ENCODE peak calls at places on chromosome 20, in six cellular contexts. One of them, this sample, is unnamed.

GRCh38 chr20:23019403-23019802 is 15.7 kb upstream of the SSTR4 start:
- DNase-seq in RWPE1: no peak
- DNase-seq in lung: no peak
- DNase-seq in fibroblast of lung: no peak
- DNase-seq in heart left ventricle: no peak
- DNase-seq in neural progenitor cell: no peak
- DNase-seq in this sample: no peak

GRCh38 chr20:44081476-44081875 is 105.5 kb downstream of the JPH2 start:
- DNase-seq in RWPE1: no peak
- DNase-seq in lung: no peak
- DNase-seq in fibroblast of lung: no peak
- DNase-seq in heart left ventricle: no peak
- DNase-seq in neural progenitor cell: no peak
- DNase-seq in this sample: no peak

GRCh38 chr20:16607364-16608264 is 34.4 kb upstream of the KIF16B start:
- DNase-seq in RWPE1: no peak
- DNase-seq in lung: no peak
- DNase-seq in fibroblast of lung: no peak
- DNase-seq in heart left ventricle: no peak
- DNase-seq in neural progenitor cell: no peak
- DNase-seq in this sample: no peak

GRCh38 chr20:64148581-64148980 is 15.7 kb upstream of the MYT1 start:
- DNase-seq in RWPE1: no peak
- DNase-seq in lung: no peak
- DNase-seq in fibroblast of lung: no peak
- DNase-seq in heart left ventricle: no peak
- DNase-seq in neural progenitor cell: no peak
- DNase-seq in this sample: no peak

GRCh38 chr20:52754366-52754765 is 217.8 kb upstream of the TSHZ2 start:
- DNase-seq in RWPE1: no peak
- DNase-seq in lung: no peak
- DNase-seq in fibroblast of lung: peak; percentile 25
- DNase-seq in heart left ventricle: no peak
- DNase-seq in neural progenitor cell: no peak
- DNase-seq in this sample: no peak

GRCh38 chr20:6450841-6451240 is 316.6 kb upstream of the BMP2 start:
- DNase-seq in RWPE1: no peak
- DNase-seq in lung: no peak
- DNase-seq in fibroblast of lung: no peak
- DNase-seq in heart left ventricle: no peak
- DNase-seq in neural progenitor cell: no peak
- DNase-seq in this sample: no peak

GRCh38 chr20:36301359-36302119 is 4.6 kb upstream of the DLGAP4 start:
- DNase-seq in RWPE1: no peak
- DNase-seq in lung: no peak
- DNase-seq in fibroblast of lung: no peak
- DNase-seq in heart left ventricle: no peak
- DNase-seq in neural progenitor cell: no peak
- DNase-seq in this sample: no peak

GRCh38 chr20:40493551-40493950 is 195.5 kb downstream of the MAFB start:
- DNase-seq in RWPE1: peak; percentile 84
- DNase-seq in lung: no peak
- DNase-seq in fibroblast of lung: no peak
- DNase-seq in heart left ventricle: no peak
- DNase-seq in neural progenitor cell: no peak
- DNase-seq in this sample: no peak

GRCh38 chr20:49851234-49851755 is 38.7 kb downstream of the SLC9A8 start:
- DNase-seq in RWPE1: no peak
- DNase-seq in lung: no peak
- DNase-seq in fibroblast of lung: no peak
- DNase-seq in heart left ventricle: no peak
- DNase-seq in neural progenitor cell: no peak
- DNase-seq in this sample: no peak

GRCh38 chr20:32477594-32478512 is 107.3 kb downstream of the NOL4L start:
- DNase-seq in RWPE1: no peak
- DNase-seq in lung: no peak
- DNase-seq in fibroblast of lung: no peak
- DNase-seq in heart left ventricle: no peak
- DNase-seq in neural progenitor cell: no peak
- DNase-seq in this sample: no peak
- H3K27ac ChIP-seq in RWPE1: peak overlapping the region; percentile 93
- H3K27ac ChIP-seq in lung: no peak overlapping the region
- H3K27ac ChIP-seq in fibroblast of lung: no peak overlapping the region
- H3K27ac ChIP-seq in heart left ventricle: no peak overlapping the region
- H3K27ac ChIP-seq in neural progenitor cell: no peak overlapping the region
- H3K27ac ChIP-seq in this sample: peak overlapping the region; percentile 91

GRCh38 chr20:62282877-62283503 is 19.8 kb upstream of the ADRM1 start:
- DNase-seq in RWPE1: no peak
- DNase-seq in lung: no peak
- DNase-seq in fibroblast of lung: peak; percentile 24
- DNase-seq in heart left ventricle: peak; percentile 86
- DNase-seq in neural progenitor cell: no peak
- DNase-seq in this sample: no peak

GRCh38 chr20:62282103-62282502 is 20.7 kb upstream of the ADRM1 start:
- DNase-seq in RWPE1: no peak
- DNase-seq in lung: no peak
- DNase-seq in fibroblast of lung: no peak
- DNase-seq in heart left ventricle: no peak
- DNase-seq in neural progenitor cell: no peak
- DNase-seq in this sample: no peak

GRCh38 chr20:62284448-62284847 is 18.3 kb upstream of the ADRM1 start:
- DNase-seq in RWPE1: no peak
- DNase-seq in lung: no peak
- DNase-seq in fibroblast of lung: no peak
- DNase-seq in heart left ventricle: no peak
- DNase-seq in neural progenitor cell: no peak
- DNase-seq in this sample: no peak

GRCh38 chr20:62280303-62280702 is 22.5 kb upstream of the ADRM1 start:
- DNase-seq in RWPE1: no peak
- DNase-seq in lung: no peak
- DNase-seq in fibroblast of lung: no peak
- DNase-seq in heart left ventricle: no peak
- DNase-seq in neural progenitor cell: no peak
- DNase-seq in this sample: no peak

DNA sequence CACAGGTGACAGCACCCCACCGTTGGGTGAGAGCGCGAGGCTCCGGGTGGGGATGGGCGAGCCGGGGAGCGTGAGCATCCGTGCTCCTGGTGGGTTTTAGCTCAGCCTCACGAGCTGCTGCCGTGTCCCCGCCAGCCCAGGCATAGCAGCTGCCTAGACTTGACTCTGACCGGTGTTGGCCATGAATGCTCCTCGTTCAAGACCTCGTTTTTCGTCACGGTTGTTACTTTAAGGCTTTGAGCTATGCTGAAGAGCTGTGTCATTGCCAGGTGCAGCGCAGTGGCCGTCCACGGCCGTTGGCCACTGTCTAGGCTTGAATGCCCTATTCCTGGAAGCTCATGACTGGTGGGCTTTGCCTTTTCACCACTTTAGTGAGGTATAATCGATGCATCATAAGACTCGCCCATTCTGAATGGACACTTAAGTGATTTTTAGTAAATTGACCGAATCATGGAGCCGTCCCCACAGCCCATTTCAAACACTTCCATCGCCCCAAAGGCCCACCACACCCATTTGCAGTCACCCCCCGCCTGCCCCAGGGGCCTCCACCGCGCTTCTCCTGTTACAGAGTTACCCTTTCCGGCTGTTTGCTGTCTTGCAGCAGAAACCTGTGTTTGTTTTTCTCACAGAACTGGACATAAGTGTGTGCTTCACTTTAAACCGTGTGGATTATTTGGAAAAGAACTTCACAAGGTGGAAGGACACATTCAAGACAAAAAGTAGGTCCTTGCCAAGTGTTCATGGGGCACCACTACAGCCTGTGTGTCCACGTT is 21.4 kb upstream of the ADRM1 start:
- DNase-seq in RWPE1: no peak
- DNase-seq in lung: no peak
- DNase-seq in fibroblast of lung: no peak
- DNase-seq in heart left ventricle: no peak
- DNase-seq in neural progenitor cell: no peak
- DNase-seq in this sample: no peak
- H3K27ac ChIP-seq in RWPE1: no peak overlapping the region
- H3K27ac ChIP-seq in lung: no peak overlapping the region
- H3K27ac ChIP-seq in fibroblast of lung: no peak overlapping the region
- H3K27ac ChIP-seq in heart left ventricle: no peak overlapping the region
- H3K27ac ChIP-seq in neural progenitor cell: no peak overlapping the region
- H3K27ac ChIP-seq in this sample: no peak overlapping the region

GRCh38 chr20:3934628-3935027 is 45.4 kb downstream of the PANK2 start:
- DNase-seq in RWPE1: no peak
- DNase-seq in lung: no peak
- DNase-seq in fibroblast of lung: peak; percentile 46
- DNase-seq in heart left ventricle: peak; percentile 49
- DNase-seq in neural progenitor cell: no peak
- DNase-seq in this sample: peak; percentile 67
- H3K27ac ChIP-seq in RWPE1: no peak overlapping the region
- H3K27ac ChIP-seq in lung: no peak overlapping the region
- H3K27ac ChIP-seq in fibroblast of lung: peak overlapping the region; percentile 46
- H3K27ac ChIP-seq in heart left ventricle: no peak overlapping the region
- H3K27ac ChIP-seq in neural progenitor cell: no peak overlapping the region
- H3K27ac ChIP-seq in this sample: peak overlapping the region; percentile 86

GRCh38 chr20:51398083-51398482 is 144.4 kb downstream of the NFATC2 start:
- DNase-seq in RWPE1: no peak
- DNase-seq in lung: no peak
- DNase-seq in fibroblast of lung: no peak
- DNase-seq in heart left ventricle: no peak
- DNase-seq in neural progenitor cell: no peak
- DNase-seq in this sample: no peak
- H3K27ac ChIP-seq in RWPE1: no peak overlapping the region
- H3K27ac ChIP-seq in lung: no peak overlapping the region
- H3K27ac ChIP-seq in fibroblast of lung: no peak overlapping the region
- H3K27ac ChIP-seq in heart left ventricle: no peak overlapping the region
- H3K27ac ChIP-seq in neural progenitor cell: no peak overlapping the region
- H3K27ac ChIP-seq in this sample: no peak overlapping the region

DNA sequence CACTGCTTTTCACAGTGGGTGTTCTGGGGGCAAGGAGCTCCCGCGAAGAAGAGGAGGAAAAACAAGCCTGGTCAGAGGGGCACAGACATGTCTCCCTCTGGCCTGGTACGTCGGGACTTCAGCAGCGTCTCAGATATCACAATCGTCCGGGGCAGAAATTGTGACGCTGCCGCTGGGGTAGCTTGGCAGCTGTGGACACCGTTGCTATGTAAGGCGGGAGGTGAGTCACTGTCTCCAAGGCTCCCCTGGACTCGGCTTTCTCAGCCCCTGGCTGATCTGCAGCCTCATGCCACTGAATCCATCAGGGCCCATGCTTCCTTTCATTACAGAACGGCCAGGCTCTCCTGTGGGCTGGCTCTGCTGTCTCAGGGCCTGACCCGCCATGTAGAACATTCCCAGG is 98.7 kb downstream of the SULF2 start:
- DNase-seq in RWPE1: no peak
- DNase-seq in lung: no peak
- DNase-seq in fibroblast of lung: peak; percentile 26
- DNase-seq in heart left ventricle: no peak
- DNase-seq in neural progenitor cell: no peak
- DNase-seq in this sample: no peak
- H3K27ac ChIP-seq in RWPE1: peak overlapping the region; percentile 35
- H3K27ac ChIP-seq in lung: no peak overlapping the region
- H3K27ac ChIP-seq in fibroblast of lung: no peak overlapping the region
- H3K27ac ChIP-seq in heart left ventricle: no peak overlapping the region
- H3K27ac ChIP-seq in neural progenitor cell: no peak overlapping the region
- H3K27ac ChIP-seq in this sample: no peak overlapping the region

GRCh38 chr20:20926222-20926905 is 179.8 kb downstream of the LINC00237 start:
- DNase-seq in RWPE1: no peak
- DNase-seq in lung: no peak
- DNase-seq in fibroblast of lung: no peak
- DNase-seq in heart left ventricle: no peak
- DNase-seq in neural progenitor cell: peak; percentile 25
- DNase-seq in this sample: peak; percentile 46
- H3K27ac ChIP-seq in RWPE1: no peak overlapping the region
- H3K27ac ChIP-seq in lung: no peak overlapping the region
- H3K27ac ChIP-seq in fibroblast of lung: no peak overlapping the region
- H3K27ac ChIP-seq in heart left ventricle: no peak overlapping the region
- H3K27ac ChIP-seq in neural progenitor cell: no peak overlapping the region
- H3K27ac ChIP-seq in this sample: no peak overlapping the region

GRCh38 chr20:57434390-57434700 is 43.1 kb downstream of the RBM38 start:
- DNase-seq in RWPE1: no peak
- DNase-seq in lung: no peak
- DNase-seq in fibroblast of lung: no peak
- DNase-seq in heart left ventricle: no peak
- DNase-seq in neural progenitor cell: peak; percentile 36
- DNase-seq in this sample: no peak
- H3K27ac ChIP-seq in RWPE1: no peak overlapping the region
- H3K27ac ChIP-seq in lung: no peak overlapping the region
- H3K27ac ChIP-seq in fibroblast of lung: no peak overlapping the region
- H3K27ac ChIP-seq in heart left ventricle: no peak overlapping the region
- H3K27ac ChIP-seq in neural progenitor cell: no peak overlapping the region
- H3K27ac ChIP-seq in this sample: no peak overlapping the region

GRCh38 chr20:38673731-38674177 is 50.5 kb upstream of the SLC32A1 start:
- DNase-seq in RWPE1: no peak
- DNase-seq in lung: no peak
- DNase-seq in fibroblast of lung: no peak
- DNase-seq in heart left ventricle: no peak
- DNase-seq in neural progenitor cell: peak; percentile 49
- DNase-seq in this sample: no peak

GRCh38 chr20:38673261-38673660 is 51.0 kb upstream of the SLC32A1 start:
- DNase-seq in RWPE1: no peak
- DNase-seq in lung: no peak
- DNase-seq in fibroblast of lung: no peak
- DNase-seq in heart left ventricle: no peak
- DNase-seq in neural progenitor cell: no peak
- DNase-seq in this sample: no peak

GRCh38 chr20:38672504-38672903 is 51.8 kb upstream of the SLC32A1 start:
- DNase-seq in RWPE1: no peak
- DNase-seq in lung: no peak
- DNase-seq in fibroblast of lung: no peak
- DNase-seq in heart left ventricle: no peak
- DNase-seq in neural progenitor cell: no peak
- DNase-seq in this sample: no peak

GRCh38 chr20:38676576-38676975 is 47.7 kb upstream of the SLC32A1 start:
- DNase-seq in RWPE1: no peak
- DNase-seq in lung: no peak
- DNase-seq in fibroblast of lung: no peak
- DNase-seq in heart left ventricle: no peak
- DNase-seq in neural progenitor cell: no peak
- DNase-seq in this sample: no peak

DNA sequence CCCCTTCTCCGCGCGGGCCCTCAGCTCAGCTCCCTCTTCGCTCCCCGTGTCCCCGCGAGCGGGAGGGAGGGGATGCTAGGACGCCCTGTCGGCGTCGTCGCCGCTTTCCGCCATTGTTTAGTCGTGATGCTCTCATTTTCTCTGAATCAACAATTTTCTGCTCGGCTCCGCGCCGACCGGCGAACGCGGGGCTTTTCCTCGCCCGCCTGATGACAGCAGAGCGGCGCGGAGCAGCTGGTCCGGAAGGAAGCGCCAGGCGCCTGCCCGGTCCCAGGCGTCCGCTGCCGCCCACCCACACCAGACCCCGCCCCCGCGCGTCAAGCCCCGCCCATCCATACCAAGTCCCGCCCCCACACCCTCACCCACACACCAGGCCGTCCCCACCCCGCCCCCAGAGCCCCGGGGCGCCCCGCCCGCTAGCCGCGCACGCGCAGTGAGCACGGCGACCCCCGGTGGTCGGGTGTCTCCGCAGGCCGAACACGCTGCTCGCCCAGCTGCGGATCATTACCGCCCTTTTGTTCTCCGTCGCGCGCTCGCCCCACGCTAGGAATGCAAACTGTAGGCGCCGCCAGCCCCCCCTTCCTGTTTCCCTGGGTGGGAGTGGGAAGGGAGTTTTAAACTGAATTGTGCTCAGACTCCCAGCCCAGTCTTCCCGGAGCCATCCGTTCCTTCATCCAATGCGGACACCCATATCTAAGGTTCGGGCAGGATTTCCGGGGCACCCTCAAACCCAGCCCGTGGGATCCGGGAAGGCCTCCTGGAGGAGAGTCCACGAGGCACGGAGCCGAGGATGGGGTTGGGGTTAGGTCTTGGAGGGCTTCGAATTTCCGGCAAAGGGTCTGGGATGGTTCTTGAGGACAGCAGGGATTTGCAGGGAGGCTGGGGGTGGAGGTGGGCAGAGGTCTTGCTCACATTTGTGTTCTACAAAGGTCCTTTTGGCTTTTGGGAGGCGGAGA is 49.8 kb upstream of the SLC32A1 start:
- DNase-seq in RWPE1: peak; percentile 91
- DNase-seq in lung: no peak
- DNase-seq in fibroblast of lung: peak; percentile 49
- DNase-seq in heart left ventricle: no peak
- DNase-seq in neural progenitor cell: peak; percentile 86
- DNase-seq in this sample: no peak
- H3K27ac ChIP-seq in RWPE1: no peak overlapping the region
- H3K27ac ChIP-seq in lung: no peak overlapping the region
- H3K27ac ChIP-seq in fibroblast of lung: no peak overlapping the region
- H3K27ac ChIP-seq in heart left ventricle: no peak overlapping the region
- H3K27ac ChIP-seq in neural progenitor cell: no peak overlapping the region
- H3K27ac ChIP-seq in this sample: no peak overlapping the region